ENCODE peak calls at places on chromosomes 6 and 20, in eight cellular contexts. L, B, E, R, F, U, T and Q are unnamed samples.

GRCh38 chr20:53921443-53921973 is 148.9 kb downstream of the BCAS1 start:
- DNase-seq in U (no peak), B (no peak), F (no peak), R (no peak), E (no peak), L (no peak), T (no peak), Q (no peak)

GRCh38 chr6:135583256-135583758 is 85.8 kb upstream of the AHI1 start:
- DNase-seq in L (no peak), U (peak; percentile 34), T (no peak), R (no peak), E (no peak), B (no peak), F (no peak), Q (no peak)

GRCh38 chr20:3842332-3842930 is 4.2 kb upstream of the MAVS start:
- DNase-seq in E (no peak), B (no peak), L (no peak), F (no peak), T (peak; percentile 92), U (no peak), R (peak; percentile 37), Q (no peak)

GRCh38 chr6:43939281-43940070 is 169.5 kb downstream of the VEGFA start:
- DNase-seq in R (no peak), T (no peak), E (peak; percentile 62), U (no peak), F (no peak), B (no peak), L (no peak), Q (peak; percentile 11)

GRCh38 chr6:132466952-132467351 is 46.0 kb downstream of the STX7 start:
- DNase-seq in T (no peak), E (no peak), B (no peak), U (peak; percentile 45), R (no peak), L (no peak), F (no peak), Q (peak; percentile 26)

GRCh38 chr6:10736721-10737120 is 10.9 kb upstream of the TMEM14B start:
- DNase-seq in T (no peak), U (no peak), E (no peak), B (no peak), L (no peak), F (no peak), R (no peak), Q (no peak)

GRCh38 chr6:38185244-38185643 is 365.7 kb downstream of the ZFAND3 start:
- DNase-seq in E (no peak), R (no peak), T (no peak), U (no peak), B (no peak), L (no peak), F (no peak), Q (no peak)

GRCh38 chr6:31882344-31882743 is 3.5 kb upstream of the SLC44A4 start:
- DNase-seq in R (no peak), B (peak; percentile 79), F (no peak), L (no peak), U (peak; percentile 39), E (no peak), T (no peak), Q (no peak)

GRCh38 chr6:160730911-160731310 is 28.9 kb downstream of the PLG start:
- DNase-seq in U (no peak), B (no peak), R (peak; percentile 62), T (no peak), E (no peak), F (no peak), L (no peak), Q (no peak)

GRCh38 chr6:3438190-3439167 is 18.4 kb downstream of the SLC22A23 start:
- DNase-seq in R (no peak), E (no peak), L (no peak), T (peak; percentile 46), U (peak; percentile 77), B (no peak), F (no peak), Q (no peak)

GRCh38 chr6:21918081-21918480 is 324.5 kb downstream of the SOX4 start:
- DNase-seq in F (no peak), L (no peak), B (no peak), T (no peak), E (no peak), U (no peak), R (no peak), Q (no peak)

GRCh38 chr20:34558320-34559202 is at the start of gene MAP1LC3A:
- DNase-seq in E (peak; percentile 98), U (peak; percentile 98), R (peak; percentile 96), F (no peak), T (peak; percentile 88), L (peak; percentile 97), B (peak; percentile 94), Q (peak; percentile 95)

GRCh38 chr20:34560614-34561013 is 2.1 kb downstream of the MAP1LC3A start:
- DNase-seq in T (no peak), R (no peak), U (no peak), B (no peak), L (no peak), F (no peak), E (no peak), Q (no peak)

GRCh38 chr20:34557936-34558319 is 590 bp upstream of the MAP1LC3A start:
- DNase-seq in U (no peak), F (no peak), L (no peak), R (no peak), T (no peak), B (no peak), E (no peak), Q (no peak)

GRCh38 chr20:34560141-34560523 is 1.6 kb downstream of the MAP1LC3A start:
- DNase-seq in L (peak; percentile 38), R (no peak), F (no peak), T (no peak), U (no peak), B (no peak), E (no peak), Q (peak; percentile 26)

DNA sequence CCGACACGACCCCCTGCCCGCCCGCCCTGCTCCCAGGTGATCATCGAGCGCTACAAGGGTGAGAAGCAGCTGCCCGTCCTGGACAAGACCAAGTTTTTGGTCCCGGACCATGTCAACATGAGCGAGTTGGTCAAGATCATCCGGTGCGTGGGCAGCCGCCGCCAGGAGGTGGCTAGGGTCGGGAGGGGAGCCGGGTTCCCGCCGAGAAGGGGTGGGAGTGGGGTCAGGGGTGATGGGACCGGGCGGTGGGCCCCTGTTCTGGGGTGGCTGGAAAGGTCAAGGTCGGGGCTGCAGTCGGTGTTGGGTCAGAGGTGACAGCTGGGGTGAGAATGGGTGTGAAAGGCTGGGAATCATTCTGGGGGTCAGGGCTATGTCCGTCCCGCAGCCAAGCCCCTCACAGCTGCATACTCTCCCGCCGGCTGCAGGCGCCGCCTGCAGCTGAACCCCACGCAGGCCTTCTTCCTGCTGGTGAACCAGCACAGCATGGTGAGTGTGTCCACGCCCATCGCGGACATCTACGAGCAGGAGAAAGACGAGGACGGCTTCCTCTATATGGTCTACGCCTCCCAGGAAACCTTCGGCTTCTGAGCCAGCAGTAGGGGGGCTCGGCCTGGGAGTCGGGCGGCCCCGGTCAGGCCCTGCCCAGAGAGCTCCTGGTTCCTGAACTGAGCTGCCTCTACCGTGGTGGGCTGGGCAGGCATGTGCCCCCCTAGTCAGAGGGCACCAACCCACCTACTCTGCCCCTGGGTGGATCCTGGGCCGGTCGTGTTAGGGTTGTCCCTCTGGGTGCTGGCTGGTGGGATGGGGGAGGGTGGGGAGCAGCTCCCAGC is 1.0 kb downstream of the MAP1LC3A start:
- DNase-seq in U (peak; percentile 26), L (no peak), E (peak; percentile 75), R (no peak), F (no peak), B (peak; percentile 37), T (no peak), Q (peak; percentile 41)
- H3K4me3 ChIP-seq in U (peak overlapping the region; percentile 39), L (peak overlapping the region; percentile 73), E (peak overlapping the region; percentile 78), R (no peak overlapping the region), F (no peak overlapping the region), B (no peak overlapping the region), T (no peak overlapping the region), Q (peak overlapping the region; percentile 59)

DNA sequence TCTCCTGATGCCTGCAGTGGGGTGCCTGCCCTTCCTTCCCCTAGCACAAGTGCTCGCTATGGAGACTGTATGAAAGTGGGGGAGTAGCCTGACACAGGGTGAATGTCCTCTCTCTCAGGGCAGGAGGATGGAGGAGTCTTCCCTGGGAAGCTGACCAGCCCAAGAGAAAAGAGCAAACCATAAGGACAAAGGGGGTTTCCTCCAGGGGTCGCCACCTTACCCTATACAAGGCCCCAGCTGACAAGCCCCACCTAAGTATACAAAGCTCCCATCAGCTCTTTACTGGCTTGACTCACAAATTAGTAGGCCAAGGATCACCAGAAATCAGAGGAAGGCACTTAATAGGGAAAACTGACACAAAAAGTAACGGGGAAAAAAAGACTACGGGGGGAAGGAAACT is 54.1 kb downstream of the PLAGL1 start:
- DNase-seq in B (no peak), T (no peak), L (no peak), R (peak; percentile 55), U (no peak), F (no peak), E (no peak), Q (no peak)
- H3K4me1 ChIP-seq in B (no peaks in the 10 kb centered on the region), T (no peaks in the 10 kb centered on the region), L (no peaks in the 10 kb centered on the region), R (peaks cover 9% of the 10 kb centered on the region), U (peaks cover 6% of the 10 kb centered on the region), F (no peaks in the 10 kb centered on the region), E (no peaks in the 10 kb centered on the region), Q (no peaks in the 10 kb centered on the region)

GRCh38 chr6:154766993-154767392 is 33.8 kb downstream of the SCAF8 start:
- DNase-seq in U (peak; percentile 33), F (no peak), R (no peak), E (no peak), B (no peak), L (no peak), T (no peak), Q (no peak)

GRCh38 chr6:154765273-154765672 is 32.1 kb downstream of the SCAF8 start:
- DNase-seq in L (no peak), U (peak; percentile 6), T (no peak), E (no peak), R (no peak), B (no peak), F (no peak), Q (no peak)

GRCh38 chr6:154768280-154768679 is 35.1 kb downstream of the SCAF8 start:
- DNase-seq in F (no peak), B (no peak), L (no peak), E (no peak), T (no peak), R (no peak), U (no peak), Q (no peak)

GRCh38 chr6:154767419-154767818 is 34.2 kb downstream of the SCAF8 start:
- DNase-seq in U (no peak), R (no peak), T (no peak), F (no peak), E (no peak), B (peak; percentile 27), L (no peak), Q (no peak)

DNA sequence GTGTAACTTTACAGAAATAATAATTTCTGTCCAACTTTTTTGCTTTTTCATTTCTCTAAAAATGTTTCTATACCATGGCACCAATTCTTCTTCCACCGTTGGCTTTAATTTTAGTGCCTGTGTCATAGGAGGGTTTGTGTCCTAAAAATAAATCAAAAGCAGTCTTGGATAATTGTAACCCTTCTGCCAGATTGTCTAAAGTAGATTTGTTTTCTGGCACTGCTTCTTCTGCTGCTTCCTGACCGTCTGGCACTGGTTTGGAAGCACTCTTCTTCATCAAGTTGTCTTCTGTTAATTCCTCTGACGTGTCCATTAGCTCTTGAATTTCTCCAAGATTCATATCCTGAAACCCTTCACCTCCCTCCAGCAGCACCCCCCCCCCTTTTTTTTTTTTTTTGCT is 33.1 kb downstream of the SCAF8 start:
- DNase-seq in E (no peak), L (no peak), F (no peak), U (peak; percentile 8), B (no peak), T (no peak), R (no peak), Q (no peak)
- H3K4me3 ChIP-seq in E (no peak overlapping the region), L (no peak overlapping the region), F (no peak overlapping the region), U (no peak overlapping the region), B (no peak overlapping the region), T (no peak overlapping the region), R (no peak overlapping the region), Q (no peak overlapping the region)

GRCh38 chr6:139172567-139172966 is 37.7 kb downstream of the HECA start:
- DNase-seq in E (no peak), B (no peak), L (no peak), T (no peak), F (no peak), R (no peak), U (no peak), Q (no peak)
- H3K4me1 ChIP-seq in E (no peaks in the 10 kb centered on the region), B (no peaks in the 10 kb centered on the region), L (no peaks in the 10 kb centered on the region), T (peaks cover 2% of the 10 kb centered on the region), F (no peaks in the 10 kb centered on the region), R (no peaks in the 10 kb centered on the region), U (no peaks in the 10 kb centered on the region), Q (no peaks in the 10 kb centered on the region)